ENCODE peak calls at places on chromosomes 6 and 20, in nine cellular contexts. A is fibroblast of lung, G is foreskin fibroblast, R is right atrium auricular region, P is Peyer's patch, S is lower lobe of right lung, E is left lung, M is brain microvascular endothelial cell, X is spleen. T is an unnamed sample.

GRCh38 chr6:10441004-10441654 is 26.3 kb upstream of the TFAP2A start:
- DNase-seq in X (no peak), E (no peak), P (no peak), M (peak; percentile 93), S (no peak), R (no peak), G (peak; percentile 81), A (peak; percentile 88), T (peak; percentile 67)

GRCh38 chr6:113344969-113345368 is 512.2 kb upstream of the MARCKS start:
- DNase-seq in P (no peak), A (no peak), R (no peak), X (no peak), E (no peak), G (peak; percentile 39), M (peak; percentile 18), S (no peak), T (no peak)

GRCh38 chr6:110859335-110859792 is 15.2 kb upstream of the AMD1 start:
- DNase-seq in G (no peak), X (peak; percentile 82), A (no peak), E (peak; percentile 84), M (no peak), R (no peak), S (peak; percentile 65), P (peak; percentile 48), T (no peak)

GRCh38 chr6:164151161-164151728 is 736.7 kb downstream of the QKI start:
- DNase-seq in M (no peak), E (no peak), S (no peak), G (no peak), X (no peak), A (no peak), R (no peak), P (no peak), T (no peak)

GRCh38 chr6:56514395-56514794 is 128.3 kb downstream of the DST start:
- DNase-seq in X (no peak), A (peak; percentile 87), E (no peak), R (no peak), G (no peak), S (no peak), M (no peak), P (no peak), T (no peak)

GRCh38 chr6:26550250-26550993 is 12.3 kb downstream of the HMGN4 start:
- DNase-seq in R (no peak), E (peak; percentile 92), S (peak; percentile 77), G (peak; percentile 58), P (peak; percentile 80), A (peak; percentile 45), M (no peak), X (peak; percentile 83), T (no peak)

GRCh38 chr6:63272397-63272796 is 47.4 kb downstream of the LGSN start:
- DNase-seq in G (peak; percentile 2), A (peak; percentile 40), P (no peak), M (no peak), R (no peak), E (no peak), S (no peak), X (no peak), T (no peak)

GRCh38 chr6:149033454-149034241 is 283.9 kb upstream of the TAB2 start:
- DNase-seq in A (no peak), R (no peak), E (no peak), P (no peak), M (no peak), X (no peak), S (no peak), G (no peak), T (no peak)

GRCh38 chr6:145878591-145879295 is 64.1 kb upstream of the FBXO30 start:
- DNase-seq in M (peak; percentile 20), S (no peak), G (no peak), R (no peak), P (no peak), A (no peak), E (no peak), X (no peak), T (no peak)

GRCh38 chr20:61123286-61123685 is 128.8 kb upstream of the CDH4 start:
- DNase-seq in P (no peak), G (no peak), S (no peak), X (no peak), E (no peak), A (no peak), M (no peak), R (no peak), T (no peak)

GRCh38 chr6:18400831-18401446 is 13.8 kb downstream of the RNF144B start:
- DNase-seq in M (peak; percentile 40), P (no peak), G (no peak), E (no peak), X (no peak), R (no peak), A (no peak), S (no peak), T (no peak)

GRCh38 chr20:56634307-56634706 is 5.2 kb downstream of the TFAP2C start:
- DNase-seq in S (no peak), E (no peak), M (no peak), X (no peak), R (no peak), A (no peak), G (no peak), P (no peak), T (no peak)

GRCh38 chr6:21666788-21667681 is 73.5 kb downstream of the SOX4 start:
- DNase-seq in E (no peak), G (no peak), A (peak; percentile 17), S (no peak), X (no peak), M (no peak), P (no peak), R (no peak), T (no peak)

GRCh38 chr6:15606347-15606746 is 56.5 kb downstream of the DTNBP1 start:
- DNase-seq in X (no peak), S (no peak), E (no peak), R (no peak), G (no peak), P (no peak), M (no peak), A (no peak), T (no peak)

GRCh38 chr6:35026434-35027222 is 114.5 kb downstream of the TCP11 start:
- DNase-seq in X (no peak), G (no peak), S (no peak), P (no peak), M (no peak), A (no peak), R (peak; percentile 55), E (no peak), T (no peak)

GRCh38 chr6:136684483-136684882 is 107.8 kb downstream of the MAP3K5 start:
- DNase-seq in X (no peak), S (no peak), G (no peak), R (no peak), E (no peak), A (no peak), M (no peak), P (no peak), T (no peak)

GRCh38 chr6:6971369-6971768 is 136.4 kb upstream of the RREB1 start:
- DNase-seq in X (no peak), P (no peak), G (no peak), E (no peak), R (no peak), M (no peak), A (no peak), S (no peak), T (no peak)
- TF ChIP-seq CTCF in X (no peak), P (no peak), G (no peak), E (no peak), R (no peak), M (no peak), A (no peak), S (no peak), T (no peak)

DNA sequence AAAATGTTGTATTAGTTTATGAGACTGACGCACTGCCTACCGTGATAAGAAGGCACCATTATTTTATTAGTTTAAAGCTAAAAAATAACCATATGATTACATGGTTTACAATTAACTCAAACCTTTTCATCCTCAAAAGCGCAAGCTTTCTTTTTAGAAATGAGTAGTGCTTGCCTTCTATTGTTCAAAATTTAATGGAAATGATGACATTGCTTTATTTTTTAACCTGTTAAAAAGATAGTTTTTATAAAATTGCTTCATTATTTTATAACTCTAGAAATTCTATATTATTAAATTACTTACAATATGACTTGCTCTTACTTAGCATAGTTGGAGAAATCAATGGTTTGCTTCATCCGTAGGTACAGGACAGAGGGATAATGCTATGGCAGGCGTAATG is 78.7 kb upstream of the HDDC2 start:
- DNase-seq in E (no peak), S (no peak), P (no peak), G (no peak), X (no peak), A (no peak), M (no peak), R (no peak), T (no peak)
- TF ChIP-seq CTCF in E (no peak), S (no peak), P (no peak), G (no peak), X (no peak), A (no peak), M (no peak), R (no peak), T (no peak)

DNA sequence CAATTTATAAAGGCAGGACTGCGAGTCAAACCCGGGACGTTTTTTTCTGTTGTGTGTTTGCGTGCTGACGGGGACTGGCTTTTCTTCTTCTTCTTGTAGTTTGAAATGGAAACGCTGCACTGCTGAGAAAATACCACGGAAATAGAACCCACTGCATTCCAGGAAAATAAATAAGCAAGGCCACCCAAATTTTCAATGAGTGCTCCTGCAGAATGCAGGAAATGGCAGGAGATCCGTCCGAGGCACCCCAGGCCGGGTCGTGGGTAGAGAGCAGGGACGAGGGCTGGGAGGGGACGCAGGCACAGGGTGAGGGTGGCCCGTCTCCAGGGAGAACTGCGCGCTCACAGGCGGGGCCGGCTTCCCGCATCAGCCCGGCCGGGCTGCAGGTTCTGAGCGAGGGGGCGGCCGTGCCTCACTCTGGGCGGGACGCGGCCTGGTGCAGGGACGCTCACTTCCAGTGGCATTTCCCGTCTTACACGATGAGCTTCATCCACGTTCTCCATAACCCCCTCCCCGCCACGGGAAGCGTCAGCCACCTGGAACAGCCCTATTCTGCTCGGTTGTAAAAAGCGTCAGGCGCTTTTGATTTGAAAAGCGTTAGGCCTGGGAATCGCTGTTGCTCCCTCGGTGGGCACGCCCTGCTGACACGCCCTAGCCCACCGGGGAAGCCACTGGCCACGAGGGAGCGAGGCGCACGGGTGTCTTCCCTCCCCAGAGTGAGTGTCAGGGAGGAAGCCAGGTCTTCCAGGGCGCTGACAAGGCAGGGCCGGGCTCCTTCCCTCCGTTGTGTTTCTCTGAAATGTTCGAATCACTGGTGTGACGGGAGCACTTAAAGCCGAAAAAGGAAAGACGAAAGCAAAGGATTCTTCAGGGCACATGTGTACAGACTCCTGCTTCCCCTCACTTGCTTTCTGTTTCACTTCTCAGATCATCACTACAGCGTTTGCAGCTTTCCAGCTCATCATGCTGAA is 17.9 kb upstream of the EXOC2 start:
- DNase-seq in P (peak; percentile 76), A (peak; percentile 87), E (peak; percentile 89), M (peak; percentile 60), S (peak; percentile 80), G (peak; percentile 47), X (peak; percentile 91), R (no peak), T (peak; percentile 24)
- TF ChIP-seq CTCF in P (no peak), A (no peak), E (no peak), M (no peak), S (no peak), G (no peak), X (no peak), R (no peak), T (no peak)

DNA sequence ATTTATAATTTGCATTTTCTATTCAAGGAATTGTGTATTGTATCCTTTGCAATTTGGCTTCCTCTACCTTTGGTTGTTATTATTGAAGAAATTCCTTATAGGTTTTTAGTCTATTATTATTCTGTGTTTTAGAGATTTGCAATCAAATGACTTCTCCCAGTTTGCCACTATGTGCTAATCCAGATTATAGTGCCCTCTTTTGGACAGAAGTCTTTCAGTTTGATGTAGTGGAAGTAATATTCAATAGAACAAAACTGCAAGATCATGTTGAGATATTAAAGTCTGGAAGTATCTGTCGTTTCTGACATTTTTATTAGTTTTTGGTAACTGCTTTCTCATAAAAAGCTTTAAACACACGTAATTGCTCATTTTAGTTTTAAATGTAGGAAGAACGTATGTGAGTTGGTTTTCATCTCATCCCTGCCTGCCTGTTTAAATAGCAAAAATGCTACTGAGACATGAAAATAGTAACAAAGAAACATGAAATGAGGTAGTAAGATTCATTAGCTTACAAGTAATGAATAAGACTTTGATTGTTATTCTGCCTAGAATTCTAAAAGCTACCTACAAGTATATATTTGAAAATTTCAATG is 72.8 kb downstream of the RTN4IP1 start:
- DNase-seq in S (no peak), E (no peak), P (no peak), X (no peak), R (no peak), A (peak; percentile 68), M (no peak), G (no peak), T (no peak)
- TF ChIP-seq CTCF in S (peak; percentile 35), E (no peak), P (peak; percentile 50), X (peak; percentile 42), R (no peak), A (peak; percentile 34), M (peak; percentile 50), G (peak; percentile 35), T (peak; percentile 43)

T was measured in AG09319.